ENCODE peak calls at places on chromosomes 6 and 20, in six cellular contexts. One of them, this sample, is unnamed.
A peak's percentile ranks its signal among the peaks of the same experiment; 100 is the strongest.

GRCh38 chr20:45924391-45925261 is 9.9 kb upstream of the PCIF1 start:
- DNase-seq in NCI-H345: no peak
- DNase-seq in hypothalamus: no peak
- DNase-seq in cardiac fibroblast: peak; percentile 62
- DNase-seq in NCI-H748 treated with DMSO at 0.1 percent for 48 hours: no peak
- DNase-seq in fibroblast of lung: peak; percentile 85
- DNase-seq in this sample: no peak

GRCh38 chr20:19691125-19691524 is 66.9 kb upstream of the RIN2 start:
- DNase-seq in NCI-H345: no peak
- DNase-seq in hypothalamus: no peak
- DNase-seq in cardiac fibroblast: no peak
- DNase-seq in NCI-H748 treated with DMSO at 0.1 percent for 48 hours: no peak
- DNase-seq in fibroblast of lung: no peak
- DNase-seq in this sample: no peak

GRCh38 chr6:22737331-22737730 is 168.0 kb downstream of the HDGFL1 start:
- DNase-seq in NCI-H345: no peak
- DNase-seq in hypothalamus: peak; percentile 3
- DNase-seq in cardiac fibroblast: peak; percentile 68
- DNase-seq in NCI-H748 treated with DMSO at 0.1 percent for 48 hours: peak; percentile 65
- DNase-seq in fibroblast of lung: peak; percentile 70
- DNase-seq in this sample: no peak

GRCh38 chr6:13903399-13903798 is 21.4 kb upstream of the RNF182 start:
- DNase-seq in NCI-H345: no peak
- DNase-seq in hypothalamus: no peak
- DNase-seq in cardiac fibroblast: no peak
- DNase-seq in NCI-H748 treated with DMSO at 0.1 percent for 48 hours: no peak
- DNase-seq in fibroblast of lung: no peak
- DNase-seq in this sample: no peak

GRCh38 chr20:62816031-62816878 is 595 bp upstream of the COL9A3 start:
- DNase-seq in NCI-H345: no peak
- DNase-seq in hypothalamus: no peak
- DNase-seq in cardiac fibroblast: no peak
- DNase-seq in NCI-H748 treated with DMSO at 0.1 percent for 48 hours: no peak
- DNase-seq in fibroblast of lung: no peak
- DNase-seq in this sample: no peak

GRCh38 chr6:155528982-155529453 is 73.4 kb upstream of the NOX3 start:
- DNase-seq in NCI-H345: no peak
- DNase-seq in hypothalamus: no peak
- DNase-seq in cardiac fibroblast: peak; percentile 98
- DNase-seq in NCI-H748 treated with DMSO at 0.1 percent for 48 hours: no peak
- DNase-seq in fibroblast of lung: peak; percentile 93
- DNase-seq in this sample: no peak

GRCh38 chr6:28742668-28743270 is 181.0 kb downstream of the TRIM27 start:
- DNase-seq in NCI-H345: no peak
- DNase-seq in hypothalamus: no peak
- DNase-seq in cardiac fibroblast: peak; percentile 90
- DNase-seq in NCI-H748 treated with DMSO at 0.1 percent for 48 hours: peak; percentile 78
- DNase-seq in fibroblast of lung: peak; percentile 35
- DNase-seq in this sample: no peak

GRCh38 chr20:24382330-24382729 is 87.1 kb upstream of the SYNDIG1 start:
- DNase-seq in NCI-H345: no peak
- DNase-seq in hypothalamus: no peak
- DNase-seq in cardiac fibroblast: no peak
- DNase-seq in NCI-H748 treated with DMSO at 0.1 percent for 48 hours: no peak
- DNase-seq in fibroblast of lung: no peak
- DNase-seq in this sample: no peak

GRCh38 chr6:150813319-150813992 is 52.0 kb upstream of the MTHFD1L start:
- DNase-seq in NCI-H345: peak; percentile 21
- DNase-seq in hypothalamus: no peak
- DNase-seq in cardiac fibroblast: peak; percentile 61
- DNase-seq in NCI-H748 treated with DMSO at 0.1 percent for 48 hours: no peak
- DNase-seq in fibroblast of lung: peak; percentile 65
- DNase-seq in this sample: no peak

GRCh38 chr6:33778475-33779121 is 10.3 kb downstream of the LEMD2 start:
- DNase-seq in NCI-H345: no peak
- DNase-seq in hypothalamus: no peak
- DNase-seq in cardiac fibroblast: no peak
- DNase-seq in NCI-H748 treated with DMSO at 0.1 percent for 48 hours: no peak
- DNase-seq in fibroblast of lung: no peak
- DNase-seq in this sample: no peak

GRCh38 chr6:143965503-143966171 is 42.4 kb downstream of the PLAGL1 start:
- DNase-seq in NCI-H345: no peak
- DNase-seq in hypothalamus: no peak
- DNase-seq in cardiac fibroblast: peak; percentile 71
- DNase-seq in NCI-H748 treated with DMSO at 0.1 percent for 48 hours: no peak
- DNase-seq in fibroblast of lung: peak; percentile 71
- DNase-seq in this sample: no peak

GRCh38 chr6:65680232-65680631 is 26.8 kb downstream of the EYS start:
- DNase-seq in NCI-H345: no peak
- DNase-seq in hypothalamus: no peak
- DNase-seq in cardiac fibroblast: no peak
- DNase-seq in NCI-H748 treated with DMSO at 0.1 percent for 48 hours: no peak
- DNase-seq in fibroblast of lung: no peak
- DNase-seq in this sample: no peak

GRCh38 chr6:108119212-108120141 is 44.9 kb upstream of the OSTM1 start:
- DNase-seq in NCI-H345: no peak
- DNase-seq in hypothalamus: no peak
- DNase-seq in cardiac fibroblast: no peak
- DNase-seq in NCI-H748 treated with DMSO at 0.1 percent for 48 hours: no peak
- DNase-seq in fibroblast of lung: no peak
- DNase-seq in this sample: no peak

GRCh38 chr6:110878751-110879539 is 4.4 kb downstream of the AMD1 start:
- DNase-seq in NCI-H345: no peak
- DNase-seq in hypothalamus: peak; percentile 11
- DNase-seq in cardiac fibroblast: peak; percentile 30
- DNase-seq in NCI-H748 treated with DMSO at 0.1 percent for 48 hours: no peak
- DNase-seq in fibroblast of lung: peak; percentile 67
- DNase-seq in this sample: no peak

GRCh38 chr6:12791371-12791770 is 74.8 kb downstream of the PHACTR1 start:
- DNase-seq in NCI-H345: no peak
- DNase-seq in hypothalamus: no peak
- DNase-seq in cardiac fibroblast: no peak
- DNase-seq in NCI-H748 treated with DMSO at 0.1 percent for 48 hours: no peak
- DNase-seq in fibroblast of lung: no peak
- DNase-seq in this sample: no peak

GRCh38 chr6:65638047-65638831 is 68.8 kb downstream of the EYS start:
- DNase-seq in NCI-H345: no peak
- DNase-seq in hypothalamus: no peak
- DNase-seq in cardiac fibroblast: no peak
- DNase-seq in NCI-H748 treated with DMSO at 0.1 percent for 48 hours: peak; percentile 36
- DNase-seq in fibroblast of lung: peak; percentile 1
- DNase-seq in this sample: no peak

GRCh38 chr6:46421939-46422338 is 69.3 kb downstream of the RCAN2 start:
- DNase-seq in NCI-H345: no peak
- DNase-seq in hypothalamus: no peak
- DNase-seq in cardiac fibroblast: no peak
- DNase-seq in NCI-H748 treated with DMSO at 0.1 percent for 48 hours: peak; percentile 11
- DNase-seq in fibroblast of lung: no peak
- DNase-seq in this sample: no peak

GRCh38 chr6:22399693-22400092 is 102.9 kb upstream of the PRL start:
- DNase-seq in NCI-H345: no peak
- DNase-seq in hypothalamus: no peak
- DNase-seq in cardiac fibroblast: peak; percentile 14
- DNase-seq in NCI-H748 treated with DMSO at 0.1 percent for 48 hours: no peak
- DNase-seq in fibroblast of lung: peak; percentile 19
- DNase-seq in this sample: no peak

This sample was measured in NCI-H1105.